ENCODE peak calls at places on chromosomes 4 and X, in five cellular contexts. T is esophagus muscularis mucosa, X is coronary artery, R is brain microvascular endothelial cell, F is AG09309. E is an unnamed sample.
A peak's percentile ranks its signal among the peaks of the same experiment; 100 is the strongest.

GRCh38 chr4:179605196-179605595 is 2163.0 kb upstream of the AGA start:
- DNase-seq in T (no peak), X (no peak), R (peak; percentile 33), F (no peak), E (no peak)

GRCh38 chr4:140326395-140326993 is 47.0 kb upstream of the SCOC start:
- DNase-seq in T (no peak), X (no peak), R (peak; percentile 61), F (no peak), E (no peak)

GRCh38 chrX:39011454-39012204 is 210.4 kb downstream of the MID1IP1 start:
- DNase-seq in T (no peak), X (no peak), R (no peak), F (no peak), E (no peak)

GRCh38 chrX:73400136-73400748 is 46.6 kb upstream of the CDX4 start:
- DNase-seq in T (no peak), X (no peak), R (no peak), F (no peak), E (no peak)

GRCh38 chr4:152278505-152279301 is 257.2 kb downstream of the FBXW7 start:
- DNase-seq in T (peak; percentile 45), X (no peak), R (no peak), F (no peak), E (no peak)

GRCh38 chr4:48347282-48347921 is 6.1 kb downstream of the SLAIN2 start:
- DNase-seq in T (no peak), X (no peak), R (no peak), F (no peak), E (no peak)

GRCh38 chrX:40908857-40909475 is 173.6 kb upstream of the MED14 start:
- DNase-seq in T (no peak), X (no peak), R (peak; percentile 18), F (no peak), E (no peak)

GRCh38 chr4:56197387-56197786 is 189.9 kb downstream of the AASDH start:
- DNase-seq in T (no peak), X (no peak), R (peak; percentile 6), F (no peak), E (no peak)

GRCh38 chrX:148133099-148133725 is 152.1 kb downstream of the FMR1NB start:
- DNase-seq in T (no peak), X (no peak), R (no peak), F (no peak), E (no peak)

GRCh38 chrX:49204709-49205108 is 4.7 kb upstream of the SYP start:
- DNase-seq in T (no peak), X (no peak), R (no peak), F (no peak), E (no peak)

GRCh38 chr4:17492876-17493275 is 19.0 kb downstream of the QDPR start:
- DNase-seq in T (no peak), X (no peak), R (no peak), F (no peak), E (no peak)

GRCh38 chr4:120829113-120829831 is 93.3 kb downstream of the PRDM5 start:
- DNase-seq in T (no peak), X (no peak), R (no peak), F (no peak), E (no peak)

GRCh38 chrX:107674480-107675364 is 46.4 kb downstream of the PRPS1 start:
- DNase-seq in T (peak; percentile 94), X (peak; percentile 91), R (peak; percentile 79), F (no peak), E (no peak)

GRCh38 chr4:113637823-113638691 is 123.5 kb downstream of the CAMK2D start:
- DNase-seq in T (no peak), X (no peak), R (no peak), F (no peak), E (no peak)

GRCh38 chrX:133229361-133229760 is 11.2 kb upstream of the TFDP3 start:
- DNase-seq in T (no peak), X (no peak), R (no peak), F (no peak), E (no peak)

GRCh38 chr4:82429728-82430192 is 502 bp downstream of the HNRNPDL start:
- DNase-seq in T (no peak), X (no peak), R (peak; percentile 13), F (no peak), E (no peak)

GRCh38 chrX:132491191-132491590 is 2.4 kb upstream of the MBNL3 start:
- DNase-seq in T (no peak), X (no peak), R (no peak), F (no peak), E (no peak)

GRCh38 chr4:36010531-36010930 is 233.8 kb downstream of the ARAP2 start:
- DNase-seq in T (no peak), X (no peak), R (no peak), F (no peak), E (no peak)

GRCh38 chrX:13691845-13692334 is 3.0 kb downstream of the RAB9A start:
- DNase-seq in T (no peak), X (no peak), R (peak; percentile 35), F (no peak), E (no peak)

GRCh38 chr4:174912919-174913543 is 5.1 kb upstream of the ADAM29 start:
- DNase-seq in T (no peak), X (no peak), R (no peak), F (no peak), E (no peak)

GRCh38 chr4:4355302-4355701 is 31.6 kb upstream of the NSG1 start:
- DNase-seq in T (no peak), X (no peak), R (no peak), F (no peak), E (no peak)

GRCh38 chr4:183342541-183343533 is 20.6 kb upstream of the CLDN24 start:
- DNase-seq in T (no peak), X (peak; percentile 65), R (no peak), F (no peak), E (no peak)

GRCh38 chr4:8274772-8275241 is 5.3 kb downstream of the HTRA3 start:
- DNase-seq in T (peak; percentile 97), X (peak; percentile 87), R (peak; percentile 67), F (peak; percentile 92), E (peak; percentile 36)

GRCh38 chr4:142815834-142816233 is 30.3 kb downstream of the INPP4B start:
- DNase-seq in T (no peak), X (no peak), R (peak; percentile 82), F (peak; percentile 40), E (no peak)

GRCh38 chrX:29488919-29489318 is 726.4 kb upstream of the MAGEB2 start:
- DNase-seq in T (no peak), X (no peak), R (no peak), F (no peak), E (no peak)

GRCh38 chr4:186104895-186105720 is 604 bp downstream of the FAM149A start:
- DNase-seq in T (no peak), X (no peak), R (no peak), F (no peak), E (no peak)

GRCh38 chrX:111182938-111183337 is 86.9 kb downstream of the PAK3 start:
- DNase-seq in T (no peak), X (no peak), R (no peak), F (no peak), E (no peak)

GRCh38 chrX:2224597-2225235 is 276.1 kb downstream of the DHRSX start:
- DNase-seq in T (no peak), X (no peak), R (no peak), F (no peak), E (no peak)

GRCh38 chr4:123877561-123877960 is 481.0 kb downstream of the SPRY1 start:
- DNase-seq in T (no peak), X (no peak), R (peak; percentile 63), F (no peak), E (no peak)

GRCh38 chrX:101219116-101219839 is at the start of gene DRP2:
- DNase-seq in T (no peak), X (no peak), R (no peak), F (no peak), E (no peak)

GRCh38 chr4:100898844-100899243 is 381.0 kb upstream of the EMCN start:
- DNase-seq in T (no peak), X (no peak), R (no peak), F (no peak), E (no peak)

GRCh38 chr4:15921592-15921932 is 17.0 kb downstream of the FGFBP1 start:
- DNase-seq in T (no peak), X (no peak), R (no peak), F (no peak), E (no peak)

GRCh38 chrX:103360092-103360491 is 3.8 kb downstream of the TCEAL9 start:
- DNase-seq in T (no peak), X (no peak), R (no peak), F (no peak), E (no peak)

GRCh38 chr4:83316459-83317170 is 18.0 kb downstream of the HPSE start:
- DNase-seq in T (no peak), X (no peak), R (no peak), F (no peak), E (no peak)

GRCh38 chrX:40081679-40082068 is 16.1 kb downstream of the BCOR start:
- DNase-seq in T (no peak), X (no peak), R (no peak), F (no peak), E (no peak)

DNA sequence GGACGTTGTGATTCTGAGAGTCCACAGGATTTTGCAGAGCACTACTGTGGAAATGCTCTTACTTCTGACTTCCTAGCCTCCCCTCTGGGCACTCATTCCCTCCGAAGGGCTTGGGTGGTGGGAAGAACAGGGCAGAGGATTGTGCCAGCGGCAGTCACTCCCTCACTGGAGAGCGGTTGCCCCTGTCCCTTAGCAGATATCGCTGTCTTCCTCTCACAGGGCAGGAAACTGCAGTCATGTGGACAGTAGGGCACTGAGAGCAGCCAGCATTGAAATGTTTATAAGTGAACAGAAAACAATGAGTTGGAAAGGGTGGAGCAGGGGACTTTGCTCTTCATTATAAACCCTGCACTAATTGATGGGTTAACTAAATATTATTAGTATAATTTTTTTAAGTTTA is 24.7 kb upstream of the SGMS2 start:
- DNase-seq in T (no peak), X (no peak), R (no peak), F (no peak), E (no peak)
- H3K4me3 ChIP-seq in T (peak overlapping the region; percentile 19), X (peak overlapping the region; percentile 37), R (no peak overlapping the region), F (no peak overlapping the region), E (no peak overlapping the region)

GRCh38 chrX:55167124-55167523 is 53.0 kb upstream of the PAGE5 start:
- DNase-seq in T (no peak), X (no peak), R (no peak), F (no peak), E (no peak)
- TF ChIP-seq CTCF in T (no peak), X (no peak), R (no peak), F (no peak), E (no peak)

GRCh38 chrX:110180176-110180927 is 137.5 kb downstream of the AMMECR1 start:
- DNase-seq in T (no peak), X (no peak), R (peak; percentile 67), F (peak; percentile 38), E (no peak)
- H3K4me3 ChIP-seq in T (no peak overlapping the region), X (no peak overlapping the region), R (no peak overlapping the region), F (no peak overlapping the region), E (no peak overlapping the region)

GRCh38 chr4:14143892-14144291 is 516.4 kb upstream of the BOD1L1 start:
- DNase-seq in T (no peak), X (no peak), R (no peak), F (no peak), E (no peak)
- TF ChIP-seq CTCF in T (no peak), X (no peak), R (peak; percentile 24), F (no peak), E (no peak)

DNA sequence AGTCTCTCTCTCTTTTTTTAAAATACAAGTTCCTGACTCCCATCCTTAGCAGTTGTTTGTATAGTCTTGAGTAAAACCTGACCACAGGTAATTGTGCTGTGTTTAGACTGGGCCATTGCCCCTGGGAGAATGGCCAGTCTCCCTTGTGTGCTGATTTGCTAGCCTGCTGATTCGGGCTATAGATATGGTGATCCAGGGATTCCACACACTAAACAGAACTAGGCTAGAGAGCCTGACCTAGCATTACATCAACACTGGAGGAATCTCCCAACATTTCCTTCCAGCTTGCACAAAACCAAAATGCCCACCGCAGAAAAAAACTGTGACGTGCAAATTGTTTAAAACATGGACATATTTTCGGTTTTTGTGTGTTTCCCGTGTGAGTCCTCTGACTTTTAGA is 5.1 kb downstream of the UPRT start:
- DNase-seq in T (no peak), X (no peak), R (peak; percentile 0), F (no peak), E (no peak)
- H3K4me3 ChIP-seq in T (no peak overlapping the region), X (no peak overlapping the region), R (no peak overlapping the region), F (no peak overlapping the region), E (no peak overlapping the region)